ENCODE peak calls at places on chromosomes 16 and 17, in seven cellular contexts. S is transverse colon, R is right lobe of liver, T is tibial nerve, F is IMR-90, B is tibial artery, E is lung. Z is an unnamed sample.

GRCh38 chr17:57108656-57109392 is 23.8 kb downstream of the AKAP1 start:
- DNase-seq in E (no peak), S (peak; percentile 61), T (no peak), B (peak; percentile 92), F (no peak), R (no peak), Z (no peak)

GRCh38 chr16:23642246-23642774 is 1.0 kb downstream of the DCTN5 start:
- DNase-seq in E (no peak), R (no peak), S (no peak), T (no peak), F (no peak), B (no peak), Z (no peak)

GRCh38 chr16:61587526-61587925 is 448.7 kb downstream of the CDH8 start:
- DNase-seq in E (no peak), B (no peak), T (no peak), F (no peak), R (no peak), S (no peak), Z (no peak)

GRCh38 chr17:39979865-39980401 is 674 bp upstream of the PSMD3 start:
- DNase-seq in T (no peak), R (no peak), B (no peak), F (peak; percentile 19), S (peak; percentile 23), E (no peak), Z (no peak)

GRCh38 chr17:10737168-10737622 is 7.4 kb upstream of the TMEM220 start:
- DNase-seq in S (peak; percentile 92), F (peak; percentile 55), T (peak; percentile 77), R (peak; percentile 90), E (peak; percentile 81), B (no peak), Z (no peak)

GRCh38 chr17:42142371-42142896 is 12.4 kb downstream of the RAB5C start:
- DNase-seq in T (no peak), R (no peak), B (no peak), E (no peak), F (peak; percentile 87), S (no peak), Z (no peak)

GRCh38 chr17:75875940-75876189 is 2.5 kb downstream of the TRIM47 start:
- DNase-seq in F (no peak), E (no peak), R (no peak), B (peak; percentile 91), T (no peak), S (no peak), Z (no peak)

GRCh38 chr17:70084476-70084875 is 9.5 kb downstream of the KCNJ16 start:
- DNase-seq in R (no peak), B (no peak), T (no peak), F (peak; percentile 29), S (no peak), E (no peak), Z (no peak)

GRCh38 chr16:10981697-10982216 is 37.4 kb downstream of the CLEC16A start:
- DNase-seq in B (no peak), R (no peak), E (no peak), F (no peak), T (no peak), S (no peak), Z (no peak)

GRCh38 chr17:77264617-77265230 is 124.0 kb downstream of the SEC14L1 start:
- DNase-seq in E (no peak), S (no peak), R (no peak), F (no peak), T (no peak), B (no peak), Z (no peak)

DNA sequence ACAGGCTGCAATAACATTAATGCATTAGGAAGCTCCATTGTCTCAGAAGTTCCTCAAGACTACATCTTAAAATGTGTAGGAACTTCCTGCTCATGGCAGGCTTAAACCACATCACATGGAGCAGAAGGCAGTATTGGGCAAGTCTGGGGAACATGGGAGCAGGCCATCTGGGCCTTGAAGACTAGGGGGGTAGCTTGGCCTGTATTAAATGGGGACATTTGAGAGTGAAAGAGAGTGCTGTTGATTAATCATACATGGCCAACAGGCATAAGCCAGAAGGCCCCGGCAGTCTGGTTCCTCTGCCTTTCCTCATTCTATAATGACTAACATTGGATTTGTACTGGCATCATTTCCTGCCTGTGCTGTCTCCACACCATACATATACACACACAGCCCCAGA is 25.2 kb upstream of the SLC5A11 start:
- DNase-seq in E (no peak), S (no peak), T (no peak), F (peak; percentile 44), B (no peak), R (no peak), Z (no peak)
- H3K27ac ChIP-seq in E (no peak overlapping the region), S (no peak overlapping the region), T (peak overlapping the region; percentile 13), F (no peak overlapping the region), B (no peak overlapping the region), R (no peak overlapping the region), Z (no peak overlapping the region)

DNA sequence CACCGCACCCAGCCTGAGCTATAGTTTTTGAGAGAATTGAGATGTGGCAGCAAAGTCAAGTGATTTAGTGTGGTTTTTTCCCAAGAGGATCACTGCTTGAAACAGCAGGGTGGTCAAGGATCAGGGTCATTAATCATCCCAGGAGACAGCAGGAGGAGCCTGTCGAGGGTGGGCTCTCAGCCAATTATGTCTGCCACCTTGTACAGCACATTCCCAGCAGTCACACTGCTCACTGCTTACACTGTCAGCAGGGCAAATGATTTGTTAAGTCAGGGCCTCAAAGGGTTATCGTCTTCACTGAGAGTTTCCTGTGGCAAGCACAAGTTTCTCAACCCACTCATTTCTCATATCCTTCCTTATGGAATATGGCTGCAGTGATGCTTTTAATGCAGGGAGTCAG is 13.2 kb downstream of the B3GNT9 start:
- DNase-seq in E (no peak), R (no peak), T (no peak), B (no peak), F (peak; percentile 31), S (no peak), Z (no peak)
- H3K36me3 ChIP-seq in E (peaks cover 25% of the 10 kb centered on the region), R (peaks cover 26% of the 10 kb centered on the region), T (peaks cover 16% of the 10 kb centered on the region), B (peaks cover 88% of the 10 kb centered on the region), F (peaks cover 53% of the 10 kb centered on the region), S (no peaks in the 10 kb centered on the region), Z (peaks cover 71% of the 10 kb centered on the region)

GRCh38 chr17:7221281-7222092 is 1.7 kb downstream of the ACADVL start:
- DNase-seq in T (no peak), B (no peak), E (no peak), F (no peak), R (no peak), S (no peak), Z (no peak)
- H3K27ac ChIP-seq in T (peak overlapping the region; percentile 98), B (peak overlapping the region; percentile 92), E (peak overlapping the region; percentile 96), F (no peak overlapping the region), R (peak overlapping the region; percentile 96), S (peak overlapping the region; percentile 100), Z (peak overlapping the region; percentile 89)

DNA sequence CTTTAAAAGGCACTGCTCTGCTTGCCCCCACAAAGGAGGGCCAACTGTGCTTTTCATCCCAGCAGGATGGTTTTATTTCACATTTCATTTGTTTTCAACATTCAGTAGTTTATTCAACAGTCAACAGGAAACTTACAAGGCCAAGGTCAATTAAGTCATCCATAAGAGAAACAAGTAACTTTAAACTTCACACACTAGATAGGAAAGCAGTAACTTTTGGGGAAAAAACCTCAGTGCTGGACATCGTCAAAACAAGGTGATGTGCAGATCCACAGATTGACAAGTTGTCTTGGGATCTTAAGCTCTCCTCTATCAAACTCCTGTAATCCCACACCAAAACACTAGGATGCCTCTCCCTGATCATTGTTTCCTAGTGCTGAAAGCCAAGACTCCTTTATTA is 18.5 kb downstream of the NFE2L1 start:
- DNase-seq in F (no peak), T (no peak), S (no peak), B (no peak), E (no peak), R (no peak), Z (no peak)
- H3K36me3 ChIP-seq in F (peaks cover 36% of the 10 kb centered on the region), T (peaks cover 8% of the 10 kb centered on the region), S (no peaks in the 10 kb centered on the region), B (peaks cover 49% of the 10 kb centered on the region), E (peaks cover 24% of the 10 kb centered on the region), R (peaks cover 7% of the 10 kb centered on the region), Z (peaks cover 84% of the 10 kb centered on the region)